ENCODE peak calls at places on chromosomes 6 and 20, in nine cellular contexts. L is ovary, M is sigmoid colon, K is A549, I is K562, G is stomach, D is tibial nerve, E is suprapubic skin, Q is H1. B is an unnamed sample.

GRCh38 chr20:62795023-62795761 is 1.1 kb upstream of the MRGBP start:
- DNase-seq in L (peak), M (no peak), K (peak), I (peak), G (no peak), D (no peak), E (no peak), Q (peak), B (peak)

GRCh38 chr6:38503032-38503784 is 136.5 kb downstream of the BTBD9 start:
- DNase-seq in L (no peak), M (no peak), K (no peak), I (no peak), G (no peak), D (no peak), E (no peak), Q (no peak), B (no peak)

GRCh38 chr20:31839782-31840487 is 5.5 kb downstream of the FOXS1 start:
- DNase-seq in L (no peak), M (no peak), K (no peak), I (peak), G (no peak), D (no peak), E (no peak), Q (no peak), B (no peak)

GRCh38 chr6:20906938-20907337 is 372.7 kb downstream of the CDKAL1 start:
- DNase-seq in L (no peak), M (no peak), K (no peak), I (no peak), G (no peak), D (no peak), E (no peak), Q (no peak), B (no peak)

GRCh38 chr6:151374024-151374423 is 17.3 kb downstream of the ZBTB2 start:
- DNase-seq in L (no peak), M (no peak), K (no peak), I (peak), G (no peak), D (no peak), E (no peak), Q (peak), B (no peak)

GRCh38 chr6:23842760-23843159 is 283.3 kb upstream of the NRSN1 start:
- DNase-seq in L (no peak), M (no peak), K (no peak), I (no peak), G (no peak), D (no peak), E (no peak), Q (no peak), B (no peak)

GRCh38 chr20:42483694-42484303 is 705.9 kb downstream of the PTPRT start:
- DNase-seq in L (no peak), M (no peak), K (no peak), I (peak), G (no peak), D (no peak), E (no peak), Q (peak), B (peak)

GRCh38 chr6:36184311-36184710 is 12.2 kb upstream of the BRPF3 start:
- DNase-seq in L (no peak), M (no peak), K (no peak), I (no peak), G (no peak), D (no peak), E (no peak), Q (no peak), B (no peak)

GRCh38 chr6:138509371-138509770 is 10.1 kb upstream of the NHSL1 start:
- DNase-seq in L (no peak), M (peak), K (peak), I (peak), G (peak), D (no peak), E (no peak), Q (no peak), B (peak)

GRCh38 chr6:148435386-148435785 is 92.7 kb downstream of the SASH1 start:
- DNase-seq in L (no peak), M (no peak), K (no peak), I (no peak), G (no peak), D (no peak), E (no peak), Q (no peak), B (no peak)

GRCh38 chr6:138533667-138534066 is 34.4 kb upstream of the NHSL1 start:
- DNase-seq in L (no peak), M (no peak), K (no peak), I (no peak), G (no peak), D (no peak), E (no peak), Q (no peak), B (no peak)

GRCh38 chr6:161439093-161439492 is 165.2 kb upstream of the AGPAT4 start:
- DNase-seq in L (peak), M (peak), K (peak), I (peak), G (no peak), D (peak), E (no peak), Q (no peak), B (no peak)

GRCh38 chr6:109944448-109944847 is 33.7 kb upstream of the GPR6 start:
- DNase-seq in L (no peak), M (no peak), K (no peak), I (no peak), G (no peak), D (no peak), E (no peak), Q (peak), B (no peak)

GRCh38 chr20:24572862-24573261 is 103.4 kb downstream of the SYNDIG1 start:
- DNase-seq in L (no peak), M (no peak), K (no peak), I (no peak), G (no peak), D (no peak), E (no peak), Q (no peak), B (no peak)

GRCh38 chr6:111605100-111605748 is 454 bp downstream of the TRAF3IP2 start:
- DNase-seq in L (peak), M (peak), K (peak), I (peak), G (peak), D (peak), E (peak), Q (peak), B (peak)

GRCh38 chr6:133809406-133809805 is 79.5 kb upstream of the TCF21 start:
- DNase-seq in L (no peak), M (no peak), K (no peak), I (no peak), G (no peak), D (no peak), E (no peak), Q (no peak), B (no peak)

GRCh38 chr6:42368156-42368555 is 83.6 kb downstream of the TRERF1 start:
- DNase-seq in L (no peak), M (no peak), K (no peak), I (peak), G (no peak), D (no peak), E (peak), Q (no peak), B (no peak)

GRCh38 chr6:139820191-139820590 is 445.7 kb upstream of the CITED2 start:
- DNase-seq in L (no peak), M (no peak), K (no peak), I (no peak), G (no peak), D (no peak), E (no peak), Q (no peak), B (no peak)

DNA sequence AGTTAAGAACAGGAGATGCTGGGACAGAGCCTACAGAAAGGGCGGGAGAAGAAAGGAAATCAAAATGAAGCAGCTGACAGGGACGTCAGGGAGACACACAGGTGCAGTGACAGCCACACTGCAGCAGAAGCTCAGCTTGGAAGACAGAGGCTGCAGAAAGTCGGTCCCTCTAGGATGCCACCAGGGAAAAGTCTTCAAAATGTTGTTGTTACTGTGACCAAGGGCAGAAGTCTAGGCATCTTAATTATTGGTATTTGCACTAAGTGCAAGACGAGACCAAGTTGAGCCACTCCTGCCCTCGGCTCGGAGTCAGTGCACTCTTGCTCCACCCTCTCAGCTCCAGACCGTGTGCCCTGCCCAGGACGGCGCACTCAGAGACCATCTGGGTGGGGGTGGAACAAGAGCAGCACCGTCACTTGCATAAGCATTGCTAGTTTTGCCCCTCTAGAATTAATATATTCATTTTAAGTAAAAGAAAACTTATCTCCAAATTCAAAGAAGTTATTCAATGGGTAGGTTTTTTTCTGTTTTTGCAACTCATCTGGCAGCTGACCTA is 2.6 kb downstream of the PRR18 start:
- DNase-seq in L (no peak), M (no peak), K (no peak), I (no peak), G (no peak), D (no peak), E (no peak), Q (no peak), B (no peak)
- TF ChIP-seq EP300 in L (no peak), M (no peak), K (no peak), I (no peak), G (no peak), D (no peak), E (no peak), Q (no peak), B (no peak)

GRCh38 chr20:47867831-47868230 is 82.5 kb upstream of the SULF2 start:
- DNase-seq in L (no peak), M (no peak), K (no peak), I (no peak), G (no peak), D (no peak), E (no peak), Q (no peak), B (no peak)

GRCh38 chr20:47865451-47865850 is 80.2 kb upstream of the SULF2 start:
- DNase-seq in L (no peak), M (no peak), K (no peak), I (no peak), G (no peak), D (no peak), E (no peak), Q (no peak), B (no peak)

GRCh38 chr20:47868744-47869143 is 83.5 kb upstream of the SULF2 start:
- DNase-seq in L (no peak), M (no peak), K (no peak), I (no peak), G (no peak), D (no peak), E (no peak), Q (no peak), B (no peak)

GRCh38 chr20:47865912-47866311 is 80.6 kb upstream of the SULF2 start:
- DNase-seq in L (no peak), M (no peak), K (no peak), I (no peak), G (no peak), D (no peak), E (no peak), Q (no peak), B (no peak)

GRCh38 chr20:47866480-47866879 is 81.2 kb upstream of the SULF2 start:
- DNase-seq in L (no peak), M (no peak), K (no peak), I (no peak), G (no peak), D (no peak), E (no peak), Q (no peak), B (no peak)
- H3K4me3 ChIP-seq in L (no peak), M (no peak), K (no peak), I (no peak), G (no peak), D (no peak), E (no peak), Q (no peak), B (no peak)

GRCh38 chr20:52105573-52106422 is 85.8 kb downstream of the ZFP64 start:
- DNase-seq in L (no peak), M (no peak), K (peak), I (no peak), G (no peak), D (no peak), E (no peak), Q (peak), B (no peak)
- TF ChIP-seq EP300 in L (no peak), M (no peak), K (no peak), I (no peak), G (no peak), D (no peak), E (no peak), Q (no peak), B (no peak)

GRCh38 chr6:157046776-157047175 is 269.6 kb downstream of the ARID1B start:
- DNase-seq in L (no peak), M (no peak), K (no peak), I (no peak), G (no peak), D (no peak), E (no peak), Q (no peak), B (no peak)
- H3K4me3 ChIP-seq in L (no peak), M (no peak), K (no peak), I (no peak), G (no peak), D (no peak), E (no peak), Q (no peak), B (no peak)

DNA sequence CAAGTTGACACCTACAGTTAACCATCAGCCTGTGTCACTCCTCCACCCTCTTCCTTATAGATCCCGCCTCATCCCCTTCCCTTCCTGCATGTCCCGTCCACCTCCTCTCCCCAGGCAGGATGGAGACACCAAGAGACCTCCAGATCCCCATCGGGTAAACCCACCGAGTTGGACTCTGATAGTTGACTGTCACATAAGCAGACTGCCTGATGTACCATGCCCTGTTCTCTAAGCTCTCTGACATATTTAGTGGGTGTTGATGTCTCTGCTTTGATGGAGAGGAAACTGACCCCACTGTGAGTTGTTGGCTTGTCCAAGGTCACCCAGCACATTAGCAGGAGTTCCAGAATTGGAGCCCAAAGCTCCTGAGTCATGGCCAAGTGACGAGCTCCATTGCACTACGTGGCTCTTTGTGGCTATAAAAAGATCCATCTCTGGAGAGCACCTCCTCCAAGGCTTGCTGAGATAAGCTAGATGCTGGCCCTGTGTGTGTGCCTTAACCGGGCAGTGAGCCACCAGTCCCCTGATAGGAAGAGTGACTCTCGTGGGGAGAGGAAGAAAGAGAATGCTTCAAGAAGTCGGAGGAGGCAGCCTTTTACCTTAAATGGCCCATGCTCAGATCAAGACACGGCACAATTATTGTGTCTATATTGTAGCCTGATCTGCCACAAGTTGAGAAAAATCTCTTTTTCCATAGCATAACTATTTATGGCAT is 236.0 kb upstream of the ECI2 start:
- DNase-seq in L (no peak), M (no peak), K (no peak), I (peak), G (peak), D (no peak), E (no peak), Q (no peak), B (no peak)
- TF ChIP-seq EP300 in L (no peak), M (no peak), K (no peak), I (peak), G (no peak), D (no peak), E (no peak), Q (no peak), B (no peak)

GRCh38 chr6:435442-436307 is 44.1 kb downstream of the IRF4 start:
- DNase-seq in L (no peak), M (no peak), K (no peak), I (no peak), G (no peak), D (no peak), E (no peak), Q (no peak), B (no peak)
- H3K4me3 ChIP-seq in L (no peak), M (no peak), K (no peak), I (no peak), G (no peak), D (no peak), E (no peak), Q (no peak), B (no peak)

GRCh38 chr6:7535498-7535897 is 6.0 kb upstream of the DSP start:
- DNase-seq in L (no peak), M (no peak), K (no peak), I (no peak), G (no peak), D (no peak), E (no peak), Q (no peak), B (no peak)

GRCh38 chr6:7532821-7533220 is 8.7 kb upstream of the DSP start:
- DNase-seq in L (no peak), M (no peak), K (no peak), I (no peak), G (no peak), D (no peak), E (no peak), Q (no peak), B (peak)

GRCh38 chr6:7534192-7534591 is 7.3 kb upstream of the DSP start:
- DNase-seq in L (no peak), M (no peak), K (no peak), I (no peak), G (no peak), D (no peak), E (no peak), Q (no peak), B (no peak)

GRCh38 chr6:7529141-7529540 is 12.3 kb upstream of the DSP start:
- DNase-seq in L (no peak), M (no peak), K (no peak), I (no peak), G (no peak), D (no peak), E (no peak), Q (no peak), B (no peak)

GRCh38 chr6:7532232-7532631 is 9.2 kb upstream of the DSP start:
- DNase-seq in L (no peak), M (no peak), K (no peak), I (no peak), G (peak), D (no peak), E (no peak), Q (no peak), B (peak)
- TF ChIP-seq EP300 in L (no peak), M (no peak), K (no peak), I (no peak), G (no peak), D (no peak), E (no peak), Q (no peak), B (no peak)

GRCh38 chr6:88163576-88163975 is 2.6 kb downstream of the CNR1 start:
- DNase-seq in L (no peak), M (no peak), K (no peak), I (no peak), G (no peak), D (no peak), E (no peak), Q (no peak), B (no peak)
- H3K4me3 ChIP-seq in L (no peak), M (peak), K (no peak), I (no peak), G (no peak), D (no peak), E (peak), Q (no peak), B (no peak)

GRCh38 chr6:18207438-18207837 is 52.2 kb downstream of the KDM1B start:
- DNase-seq in L (no peak), M (peak), K (no peak), I (no peak), G (no peak), D (no peak), E (no peak), Q (no peak), B (no peak)
- TF ChIP-seq EP300 in L (no peak), M (no peak), K (no peak), I (no peak), G (no peak), D (no peak), E (no peak), Q (no peak), B (no peak)

B was measured in transverse colon.